ENCODE peak calls at places on chromosomes 2 and 18, in five cellular contexts. Y is body of pancreas, L is activated T-cell treated with anti-CD3 and anti-CD28 coated beads for 1 hour, C is AG10803, T is epithelial cell of esophagus. J is an unnamed sample.

GRCh38 chr2:30800159-30800558 is 7.1 kb downstream of the CAPN13 start:
- DNase-seq in T (no peak), Y (no peak), L (no peak), C (no peak), J (no peak)

GRCh38 chr2:238286551-238286950 is 1.9 kb downstream of the PER2 start:
- DNase-seq in T (peak; percentile 89), C (peak; percentile 90), L (no peak), Y (peak; percentile 89), J (no peak)

GRCh38 chr2:212815453-212815852 is 276.9 kb upstream of the ERBB4 start:
- DNase-seq in C (no peak), T (no peak), L (no peak), Y (no peak), J (no peak)

GRCh38 chr2:176174850-176175728 is 13.4 kb upstream of the HOXD1 start:
- DNase-seq in T (no peak), L (no peak), Y (no peak), C (no peak), J (no peak)

GRCh38 chr18:73735836-73736235 is 411.8 kb downstream of the FBXO15 start:
- DNase-seq in C (no peak), T (no peak), L (no peak), Y (no peak), J (no peak)

GRCh38 chr18:23448291-23448690 is 4.8 kb upstream of the RIOK3 start:
- DNase-seq in T (no peak), C (no peak), L (no peak), Y (no peak), J (no peak)

GRCh38 chr2:16153754-16154035 is 213.3 kb downstream of the MYCN start:
- DNase-seq in Y (no peak), C (no peak), T (no peak), L (no peak), J (no peak)

GRCh38 chr2:238554468-238555184 is 127.9 kb downstream of the ASB1 start:
- DNase-seq in L (no peak), T (no peak), Y (no peak), C (no peak), J (no peak)

GRCh38 chr18:48569915-48570264 is 31.1 kb downstream of the CTIF start:
- DNase-seq in Y (no peak), C (no peak), T (no peak), L (no peak), J (no peak)

GRCh38 chr2:238691596-238692491 is 156.0 kb upstream of the TWIST2 start:
- DNase-seq in Y (no peak), C (peak; percentile 81), L (no peak), T (no peak), J (no peak)

GRCh38 chr2:171531291-171531690 is 9.0 kb downstream of the CYBRD1 start:
- DNase-seq in T (peak; percentile 22), L (no peak), Y (no peak), C (peak; percentile 65), J (no peak)

GRCh38 chr2:33491685-33492084 is 15.2 kb downstream of the RASGRP3 start:
- DNase-seq in T (no peak), C (no peak), L (no peak), Y (no peak), J (no peak)

GRCh38 chr2:126852361-126852760 is 46.3 kb upstream of the TEX51 start:
- DNase-seq in Y (no peak), T (no peak), C (no peak), L (no peak), J (no peak)

GRCh38 chr18:34909637-34910364 is 131.4 kb upstream of the MAPRE2 start:
- DNase-seq in C (peak; percentile 6), T (no peak), L (no peak), Y (no peak), J (no peak)

GRCh38 chr2:199747427-199747826 is 103.6 kb downstream of the FTCDNL1 start:
- DNase-seq in L (no peak), Y (no peak), T (no peak), C (no peak), J (no peak)

GRCh38 chr2:141557329-141558098 is 573.3 kb downstream of the LRP1B start:
- DNase-seq in Y (no peak), T (peak; percentile 97), L (no peak), C (peak; percentile 90), J (no peak)

GRCh38 chr2:46653539-46653938 is 174.2 kb downstream of the TMEM247 start:
- DNase-seq in L (no peak), C (peak; percentile 47), Y (no peak), T (no peak), J (no peak)